ENCODE peak calls at places on chromosome 6, in five cellular contexts. One of them, this sample, is unnamed.
A peak's percentile ranks its signal among the peaks of the same experiment; 100 is the strongest.

GRCh38 chr6:169936355-169936975 is 185.0 kb downstream of the ERMARD start:
- DNase-seq in SK-N-SH: no peak
- DNase-seq in Kasumi-1: no peak
- DNase-seq in CD4-positive, alpha-beta T cell: no peak
- DNase-seq in skeletal muscle cell: no peak
- DNase-seq in this sample: no peak

GRCh38 chr6:83369692-83370091 is 61.2 kb downstream of the ME1 start:
- DNase-seq in SK-N-SH: no peak
- DNase-seq in Kasumi-1: no peak
- DNase-seq in skeletal muscle cell: no peak
- DNase-seq in CD4-positive, alpha-beta T cell: no peak
- DNase-seq in this sample: no peak

GRCh38 chr6:162388383-162388777 is 339.2 kb downstream of the PRKN start:
- DNase-seq in skeletal muscle cell: no peak
- DNase-seq in Kasumi-1: no peak
- DNase-seq in CD4-positive, alpha-beta T cell: no peak
- DNase-seq in SK-N-SH: no peak
- DNase-seq in this sample: no peak

GRCh38 chr6:32794510-32794909 is 22.3 kb downstream of the HLA-DOB start:
- DNase-seq in skeletal muscle cell: no peak
- DNase-seq in CD4-positive, alpha-beta T cell: no peak
- DNase-seq in SK-N-SH: no peak
- DNase-seq in Kasumi-1: peak; percentile 74
- DNase-seq in this sample: peak; percentile 95

GRCh38 chr6:155274533-155274932 is 10.7 kb downstream of the CLDN20 start:
- DNase-seq in Kasumi-1: no peak
- DNase-seq in CD4-positive, alpha-beta T cell: no peak
- DNase-seq in SK-N-SH: no peak
- DNase-seq in skeletal muscle cell: no peak
- DNase-seq in this sample: no peak

GRCh38 chr6:80143312-80143960 is 37.0 kb downstream of the BCKDHB start:
- DNase-seq in Kasumi-1: no peak
- DNase-seq in skeletal muscle cell: peak; percentile 90
- DNase-seq in SK-N-SH: peak; percentile 3
- DNase-seq in CD4-positive, alpha-beta T cell: no peak
- DNase-seq in this sample: peak; percentile 16

GRCh38 chr6:15439410-15440022 is 193.6 kb downstream of the JARID2 start:
- DNase-seq in CD4-positive, alpha-beta T cell: no peak
- DNase-seq in skeletal muscle cell: no peak
- DNase-seq in SK-N-SH: no peak
- DNase-seq in Kasumi-1: peak; percentile 26
- DNase-seq in this sample: peak; percentile 53

GRCh38 chr6:15504581-15505350 is 158.1 kb downstream of the DTNBP1 start:
- DNase-seq in skeletal muscle cell: peak; percentile 98
- DNase-seq in SK-N-SH: peak; percentile 87
- DNase-seq in Kasumi-1: peak; percentile 31
- DNase-seq in CD4-positive, alpha-beta T cell: no peak
- DNase-seq in this sample: peak; percentile 63

GRCh38 chr6:139920027-139920851 is 545.8 kb upstream of the CITED2 start:
- DNase-seq in CD4-positive, alpha-beta T cell: no peak
- DNase-seq in SK-N-SH: no peak
- DNase-seq in Kasumi-1: peak; percentile 77
- DNase-seq in skeletal muscle cell: no peak
- DNase-seq in this sample: peak; percentile 83

GRCh38 chr6:132459605-132459952 is 53.3 kb downstream of the STX7 start:
- DNase-seq in skeletal muscle cell: no peak
- DNase-seq in CD4-positive, alpha-beta T cell: no peak
- DNase-seq in SK-N-SH: no peak
- DNase-seq in Kasumi-1: no peak
- DNase-seq in this sample: no peak

GRCh38 chr6:106181664-106182418 is 95.7 kb downstream of the PRDM1 start:
- DNase-seq in Kasumi-1: no peak
- DNase-seq in skeletal muscle cell: peak; percentile 90
- DNase-seq in SK-N-SH: no peak
- DNase-seq in CD4-positive, alpha-beta T cell: no peak
- DNase-seq in this sample: peak; percentile 64

GRCh38 chr6:140174509-140174908 is 800.1 kb upstream of the CITED2 start:
- DNase-seq in Kasumi-1: no peak
- DNase-seq in skeletal muscle cell: peak; percentile 90
- DNase-seq in CD4-positive, alpha-beta T cell: no peak
- DNase-seq in SK-N-SH: no peak
- DNase-seq in this sample: peak; percentile 72

GRCh38 chr6:43926644-43927524 is 156.9 kb downstream of the VEGFA start:
- DNase-seq in SK-N-SH: peak; percentile 81
- DNase-seq in CD4-positive, alpha-beta T cell: no peak
- DNase-seq in Kasumi-1: no peak
- DNase-seq in skeletal muscle cell: peak; percentile 83
- DNase-seq in this sample: peak; percentile 96

GRCh38 chr6:35611235-35611634 is 77.5 kb downstream of the FKBP5 start:
- DNase-seq in CD4-positive, alpha-beta T cell: no peak
- DNase-seq in Kasumi-1: no peak
- DNase-seq in skeletal muscle cell: no peak
- DNase-seq in SK-N-SH: no peak
- DNase-seq in this sample: no peak

GRCh38 chr6:27188885-27189418 is 58.5 kb upstream of the PRSS16 start:
- DNase-seq in SK-N-SH: peak; percentile 60
- DNase-seq in Kasumi-1: peak; percentile 81
- DNase-seq in CD4-positive, alpha-beta T cell: peak; percentile 34
- DNase-seq in skeletal muscle cell: peak; percentile 40
- DNase-seq in this sample: peak; percentile 73

GRCh38 chr6:135331002-135331401 is 149.9 kb downstream of the MYB start:
- DNase-seq in Kasumi-1: no peak
- DNase-seq in CD4-positive, alpha-beta T cell: no peak
- DNase-seq in SK-N-SH: no peak
- DNase-seq in skeletal muscle cell: no peak
- DNase-seq in this sample: peak; percentile 52

GRCh38 chr6:104639671-104640070 is 220.0 kb downstream of the HACE1 start:
- DNase-seq in CD4-positive, alpha-beta T cell: no peak
- DNase-seq in SK-N-SH: no peak
- DNase-seq in Kasumi-1: peak; percentile 57
- DNase-seq in skeletal muscle cell: peak; percentile 73
- DNase-seq in this sample: peak; percentile 98

GRCh38 chr6:170253910-170254269 is 37.0 kb downstream of the DLL1 start:
- DNase-seq in Kasumi-1: no peak
- DNase-seq in skeletal muscle cell: no peak
- DNase-seq in CD4-positive, alpha-beta T cell: no peak
- DNase-seq in SK-N-SH: no peak
- DNase-seq in this sample: no peak

GRCh38 chr6:104995989-104996617 is 39.2 kb downstream of the LIN28B start:
- DNase-seq in CD4-positive, alpha-beta T cell: no peak
- DNase-seq in SK-N-SH: peak; percentile 58
- DNase-seq in skeletal muscle cell: peak; percentile 41
- DNase-seq in Kasumi-1: peak; percentile 15
- DNase-seq in this sample: no peak

GRCh38 chr6:125363010-125363359 is 61.2 kb upstream of the HDDC2 start:
- DNase-seq in Kasumi-1: no peak
- DNase-seq in CD4-positive, alpha-beta T cell: no peak
- DNase-seq in SK-N-SH: peak; percentile 5
- DNase-seq in skeletal muscle cell: no peak
- DNase-seq in this sample: no peak

GRCh38 chr6:167097770-167098169 is 25.1 kb upstream of the CCR6 start:
- DNase-seq in CD4-positive, alpha-beta T cell: no peak
- DNase-seq in SK-N-SH: no peak
- DNase-seq in Kasumi-1: no peak
- DNase-seq in skeletal muscle cell: no peak
- DNase-seq in this sample: no peak

GRCh38 chr6:100392423-100392822 is 72.3 kb downstream of the SIM1 start:
- DNase-seq in SK-N-SH: no peak
- DNase-seq in CD4-positive, alpha-beta T cell: no peak
- DNase-seq in Kasumi-1: no peak
- DNase-seq in skeletal muscle cell: no peak
- DNase-seq in this sample: no peak

GRCh38 chr6:26520088-26520839 is 17.9 kb upstream of the HMGN4 start:
- DNase-seq in SK-N-SH: no peak
- DNase-seq in Kasumi-1: peak; percentile 73
- DNase-seq in CD4-positive, alpha-beta T cell: no peak
- DNase-seq in skeletal muscle cell: no peak
- DNase-seq in this sample: peak; percentile 66

GRCh38 chr6:105884426-105884825 is 201.7 kb upstream of the PRDM1 start:
- DNase-seq in Kasumi-1: no peak
- DNase-seq in CD4-positive, alpha-beta T cell: no peak
- DNase-seq in skeletal muscle cell: no peak
- DNase-seq in SK-N-SH: no peak
- DNase-seq in this sample: peak; percentile 25

GRCh38 chr6:88119769-88120168 is 46.4 kb downstream of the CNR1 start:
- DNase-seq in SK-N-SH: no peak
- DNase-seq in Kasumi-1: peak; percentile 25
- DNase-seq in skeletal muscle cell: no peak
- DNase-seq in CD4-positive, alpha-beta T cell: no peak
- DNase-seq in this sample: peak; percentile 18

GRCh38 chr6:35311390-35312075 is 13.9 kb downstream of the DEF6 start:
- DNase-seq in skeletal muscle cell: no peak
- DNase-seq in SK-N-SH: no peak
- DNase-seq in CD4-positive, alpha-beta T cell: peak; percentile 64
- DNase-seq in Kasumi-1: peak; percentile 51
- DNase-seq in this sample: no peak

GRCh38 chr6:141212296-141212695 is 920.4 kb upstream of the GJE1 start:
- DNase-seq in SK-N-SH: no peak
- DNase-seq in Kasumi-1: no peak
- DNase-seq in skeletal muscle cell: no peak
- DNase-seq in CD4-positive, alpha-beta T cell: no peak
- DNase-seq in this sample: no peak

GRCh38 chr6:40358473-40359460 is 228.4 kb downstream of the LRFN2 start:
- DNase-seq in SK-N-SH: no peak
- DNase-seq in skeletal muscle cell: no peak
- DNase-seq in CD4-positive, alpha-beta T cell: no peak
- DNase-seq in Kasumi-1: no peak
- DNase-seq in this sample: no peak

GRCh38 chr6:116876635-116877611 is at the start of gene RFX6:
- DNase-seq in skeletal muscle cell: no peak
- DNase-seq in SK-N-SH: peak; percentile 38
- DNase-seq in Kasumi-1: no peak
- DNase-seq in CD4-positive, alpha-beta T cell: no peak
- DNase-seq in this sample: no peak

GRCh38 chr6:20877008-20877937 is 343.0 kb downstream of the CDKAL1 start:
- DNase-seq in Kasumi-1: peak; percentile 26
- DNase-seq in skeletal muscle cell: peak; percentile 85
- DNase-seq in CD4-positive, alpha-beta T cell: no peak
- DNase-seq in SK-N-SH: no peak
- DNase-seq in this sample: peak; percentile 90

This sample was measured in MV-4-11.